ENCODE peak calls at places on chromosomes 6 and 20, in six cellular contexts. N is DND-41, H is cardiac fibroblast, E is tibial nerve, K is astrocyte of the spinal cord, R is GM23338. W is an unnamed sample.

GRCh38 chr20:57420571-57421257 is 29.5 kb downstream of the RBM38 start:
- DNase-seq in K (no peak), H (no peak), E (no peak), N (no peak), R (no peak), W (no peak)

GRCh38 chr6:135820340-135820739 is 31.2 kb upstream of the PDE7B start:
- DNase-seq in H (no peak), R (no peak), E (no peak), K (no peak), N (no peak), W (no peak)

GRCh38 chr20:36040571-36040970 is 72.2 kb downstream of the CNBD2 start:
- DNase-seq in E (no peak), K (no peak), R (no peak), N (no peak), H (no peak), W (no peak)

GRCh38 chr6:126540161-126540560 is 200.2 kb downstream of the CENPW start:
- DNase-seq in K (no peak), R (no peak), H (no peak), N (no peak), E (no peak), W (no peak)

GRCh38 chr6:75201076-75201475 is 4.8 kb downstream of the COL12A1 start:
- DNase-seq in H (no peak), R (no peak), E (no peak), N (no peak), K (no peak), W (no peak)

GRCh38 chr6:26216015-26216885 is 129.0 kb downstream of the HFE start:
- DNase-seq in H (peak; percentile 99), K (peak; percentile 99), R (peak; percentile 98), N (peak; percentile 90), E (peak; percentile 81), W (peak; percentile 100)

GRCh38 chr20:603116-603640 is 6.9 kb downstream of the TCF15 start:
- DNase-seq in E (no peak), K (no peak), N (no peak), R (no peak), H (no peak), W (no peak)

GRCh38 chr20:47438464-47439381 is 63.0 kb upstream of the NCOA3 start:
- DNase-seq in E (no peak), H (no peak), N (no peak), R (peak; percentile 38), K (no peak), W (no peak)

GRCh38 chr6:123925360-123925759 is 121.7 kb downstream of the NKAIN2 start:
- DNase-seq in N (no peak), K (peak; percentile 46), H (no peak), E (no peak), R (no peak), W (no peak)

GRCh38 chr6:32796848-32797776 is 19.7 kb downstream of the HLA-DOB start:
- DNase-seq in R (peak; percentile 91), N (peak; percentile 72), K (peak; percentile 55), E (peak; percentile 95), H (peak; percentile 70), W (peak; percentile 24)

GRCh38 chr20:37897008-37897548 is 5.8 kb upstream of the VSTM2L start:
- DNase-seq in R (peak; percentile 75), K (peak; percentile 42), N (no peak), H (peak; percentile 77), E (no peak), W (no peak)
- TF ChIP-seq CTCF in R (peak; percentile 82), K (peak; percentile 48), N (peak; percentile 39), H (peak; percentile 39), E (no peak), W (peak; percentile 28)

DNA sequence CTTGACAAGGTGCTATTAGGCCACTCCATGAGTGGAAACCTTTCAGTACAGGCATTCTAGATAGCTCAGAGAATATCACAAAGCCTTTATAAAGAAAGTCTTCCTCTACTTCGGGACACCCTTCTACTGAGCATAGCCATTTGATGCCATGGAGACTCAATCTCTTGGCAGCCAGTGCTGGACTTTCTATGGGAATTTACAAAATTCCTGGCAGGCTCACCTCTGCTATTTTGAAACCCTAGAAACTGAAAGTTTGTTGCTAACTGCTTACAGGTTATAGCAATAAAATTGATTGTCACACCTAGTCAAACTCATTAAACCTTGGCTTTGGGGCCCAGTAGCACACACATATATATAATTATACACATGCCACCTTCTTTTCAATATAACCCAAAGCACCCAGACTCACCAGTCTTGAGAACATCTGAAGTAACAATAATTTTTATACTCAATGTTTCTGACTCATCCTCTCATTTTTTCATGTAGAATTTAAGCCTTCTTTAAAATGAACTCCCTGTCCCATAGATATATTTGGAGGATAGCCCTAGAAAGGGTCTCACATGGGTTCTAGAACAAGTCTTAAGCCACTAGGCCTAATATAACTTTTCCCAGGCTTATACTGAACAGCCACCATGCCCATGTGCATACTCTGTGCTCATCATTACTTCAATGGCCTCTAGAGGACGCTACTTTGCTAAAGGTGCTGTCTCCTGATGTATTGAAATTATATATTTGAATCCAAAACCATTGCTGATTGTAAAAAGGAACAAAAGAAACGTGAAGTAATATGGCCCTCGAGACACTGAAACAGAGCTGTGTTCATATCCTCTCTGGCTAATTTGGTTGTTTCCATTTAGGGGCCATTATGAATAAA is 368.1 kb upstream of the MARCKS start:
- DNase-seq in N (no peak), E (no peak), H (no peak), R (peak; percentile 61), K (no peak), W (no peak)
- TF ChIP-seq CTCF in N (no peak), E (no peak), H (peak; percentile 7), R (peak; percentile 88), K (peak; percentile 16), W (peak; percentile 59)

GRCh38 chr20:59403261-59403961 is 103.0 kb downstream of the EDN3 start:
- DNase-seq in R (peak; percentile 75), N (peak; percentile 37), H (peak; percentile 10), E (peak; percentile 38), K (no peak), W (no peak)
- TF ChIP-seq CTCF in R (peak; percentile 87), N (peak; percentile 84), H (peak; percentile 37), E (peak; percentile 87), K (peak; percentile 62), W (peak; percentile 93)

DNA sequence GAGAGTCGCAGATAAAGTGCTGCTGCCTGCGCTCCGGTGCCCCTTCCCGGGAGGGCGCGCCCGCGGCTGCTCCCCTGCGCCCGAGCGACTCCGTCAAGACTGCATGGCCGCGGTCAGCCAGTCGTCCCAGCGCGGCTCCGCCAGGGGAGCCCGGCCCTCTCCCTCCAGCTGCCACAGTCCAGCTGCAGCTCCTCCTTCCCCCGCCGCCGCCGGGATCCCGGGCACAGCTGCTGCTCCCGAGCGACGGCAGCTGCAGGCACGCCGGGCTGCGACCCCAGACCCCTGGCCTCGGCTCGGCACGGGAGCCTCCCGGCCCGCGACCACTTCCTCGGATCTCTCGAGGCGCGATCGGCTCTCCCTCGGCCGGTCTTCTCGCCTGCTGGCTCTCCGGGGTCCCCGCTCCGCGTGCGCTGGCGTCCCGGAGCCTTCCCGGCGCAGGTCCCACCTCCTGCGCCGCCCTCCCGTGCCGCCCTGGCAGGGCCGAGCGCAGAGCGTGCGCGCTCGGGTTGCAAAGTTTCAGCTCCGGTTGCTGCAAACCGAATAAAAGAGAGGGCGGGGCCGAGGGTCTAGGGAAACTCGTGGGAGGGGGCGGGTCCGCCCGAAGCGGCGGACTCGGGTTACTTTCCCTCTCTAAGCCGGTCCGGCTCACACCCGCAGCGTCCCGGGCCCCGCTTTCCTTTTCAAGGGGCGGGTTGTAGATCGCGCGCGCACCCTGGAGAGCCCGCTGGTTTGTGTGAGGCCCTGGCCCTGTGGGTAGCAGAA is at the start of gene CNKSR3:
- DNase-seq in N (no peak), R (peak; percentile 98), E (peak; percentile 73), H (peak; percentile 96), K (peak; percentile 98), W (peak; percentile 85)
- TF ChIP-seq CTCF in N (no peak), R (no peak), E (peak; percentile 34), H (no peak), K (no peak), W (no peak)

DNA sequence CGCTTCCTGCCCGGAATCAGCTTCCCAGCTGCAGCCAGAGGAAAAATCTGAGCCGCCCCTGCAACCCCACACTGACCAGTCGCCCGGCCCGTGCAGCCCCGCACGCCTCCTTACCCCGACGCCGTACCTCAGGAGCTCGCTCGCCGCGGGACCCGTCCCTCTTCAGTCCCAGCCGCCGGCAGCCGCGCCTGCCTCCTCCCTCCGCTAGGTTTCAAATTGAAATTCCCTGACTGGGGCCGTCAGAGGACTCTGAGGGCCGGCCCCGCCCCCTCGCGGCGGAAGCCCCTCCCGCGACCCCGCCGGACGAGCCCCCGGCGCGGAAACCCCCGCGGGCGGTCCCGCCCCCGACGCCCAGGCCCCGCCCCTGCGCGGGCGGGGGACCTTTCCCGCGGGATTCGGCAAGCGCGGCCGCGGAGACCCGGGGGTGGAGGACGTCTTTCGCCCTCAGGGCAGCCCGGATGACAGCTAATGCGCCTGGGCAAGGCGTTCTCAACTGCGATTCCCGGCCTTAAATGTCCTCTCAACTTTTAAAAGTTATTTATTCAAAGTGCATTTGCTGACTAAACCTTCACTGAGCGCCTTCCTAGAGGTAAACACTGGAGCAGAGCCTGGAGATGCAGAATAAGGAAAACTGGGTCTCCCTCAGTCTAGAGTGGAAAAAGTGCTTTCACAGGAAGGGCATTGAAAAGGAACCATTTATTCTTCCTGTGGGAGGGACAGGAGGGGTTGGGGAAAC is at the start of gene EPB41L2:
- DNase-seq in K (peak; percentile 91), H (peak; percentile 94), N (peak; percentile 91), R (peak; percentile 97), E (peak; percentile 80), W (peak; percentile 84)
- TF ChIP-seq CTCF in K (no peak), H (peak; percentile 23), N (peak; percentile 35), R (no peak), E (peak; percentile 70), W (peak; percentile 50)

W was measured in HFFc6.